ENCODE peak calls at places on chromosomes 6 and 20, in ten cellular contexts. S is fibroblast of the conjunctiva; A is WTC11; G is GDM1; H is activated naive CD8-positive, alpha-beta T cell treated with anti-CD3 and anti-CD28 coated beads, Interleukin-2, amount 50 U/mL, for 16 hours; K is RWPE2; L is posterior cingulate gyrus; Z is Peyer's patch; V is DMS 273 treated with DMSO at 0.1 percent for 48 hours; U is A172. B is an unnamed sample.

GRCh38 chr6:61193771-61194170 is 1092.3 kb downstream of the KHDRBS2 start:
- DNase-seq in L (no peak), Z (no peak), H (no peak), K (no peak), S (no peak), V (no peak), A (no peak), G (no peak), U (no peak), B (no peak)

GRCh38 chr20:58651823-58652605 is 931 bp downstream of the STX16 start:
- DNase-seq in K (peak; percentile 74), U (peak; percentile 70), Z (peak; percentile 84), H (no peak), V (peak; percentile 54), S (peak; percentile 43), G (peak; percentile 75), L (no peak), A (peak; percentile 55), B (peak; percentile 63)

GRCh38 chr6:141301779-141302178 is 830.9 kb upstream of the GJE1 start:
- DNase-seq in S (no peak), H (no peak), L (no peak), V (no peak), A (no peak), U (no peak), G (no peak), K (no peak), Z (no peak), B (no peak)

GRCh38 chr20:6665621-6666345 is 101.7 kb upstream of the BMP2 start:
- DNase-seq in A (no peak), S (no peak), Z (no peak), L (no peak), H (no peak), G (no peak), K (no peak), V (no peak), U (no peak), B (no peak)

GRCh38 chr6:166877349-166877748 is 79.0 kb downstream of the RNASET2 start:
- DNase-seq in L (no peak), K (no peak), G (no peak), H (no peak), V (no peak), A (no peak), S (no peak), Z (no peak), U (no peak), B (no peak)

GRCh38 chr20:33480071-33480470 is 9.8 kb upstream of the CBFA2T2 start:
- DNase-seq in Z (no peak), K (no peak), V (no peak), H (no peak), U (no peak), G (no peak), A (peak; percentile 38), L (no peak), S (no peak), B (no peak)

GRCh38 chr6:53023323-53023722 is 28.2 kb upstream of the GSTA4 start:
- DNase-seq in U (no peak), A (no peak), H (no peak), S (no peak), Z (no peak), G (no peak), K (no peak), L (peak; percentile 57), V (no peak), B (no peak)

GRCh38 chr20:20743511-20744169 is 31.2 kb upstream of the RALGAPA2 start:
- DNase-seq in V (no peak), A (peak; percentile 21), L (peak; percentile 45), G (peak; percentile 47), K (no peak), Z (peak; percentile 57), S (peak; percentile 3), H (no peak), U (no peak), B (peak; percentile 83)

GRCh38 chr6:32149932-32150920 is 1.5 kb downstream of the PRRT1 start:
- DNase-seq in K (no peak), A (peak; percentile 68), S (no peak), U (no peak), Z (no peak), V (no peak), H (no peak), L (no peak), G (no peak), B (no peak)

GRCh38 chr20:20491110-20491783 is 123.3 kb downstream of the INSM1 start:
- DNase-seq in H (no peak), U (no peak), L (no peak), A (no peak), S (no peak), V (no peak), K (no peak), Z (no peak), G (no peak), B (no peak)

GRCh38 chr20:50242863-50243609 is 52.4 kb downstream of the CEBPB start:
- DNase-seq in U (peak; percentile 56), L (peak; percentile 90), K (peak; percentile 97), A (no peak), G (no peak), Z (peak; percentile 60), S (no peak), H (no peak), V (no peak), B (no peak)

GRCh38 chr6:28336284-28337024 is 506 bp upstream of the ZSCAN31 start:
- DNase-seq in S (peak; percentile 6), K (no peak), G (peak; percentile 74), H (no peak), L (no peak), Z (peak; percentile 57), U (peak; percentile 61), A (no peak), V (peak; percentile 46), B (no peak)

GRCh38 chr6:161498359-161498758 is 224.5 kb upstream of the AGPAT4 start:
- DNase-seq in G (no peak), H (no peak), V (peak; percentile 67), Z (no peak), A (peak; percentile 66), U (peak; percentile 57), K (no peak), S (no peak), L (peak; percentile 29), B (no peak)

GRCh38 chr6:27888576-27888975 is 23.6 kb downstream of the OR2B2 start:
- DNase-seq in L (no peak), Z (no peak), G (no peak), V (no peak), K (no peak), U (no peak), H (no peak), A (no peak), S (no peak), B (no peak)

GRCh38 chr20:15930324-15931305 is 642.6 kb downstream of the KIF16B start:
- DNase-seq in K (no peak), A (no peak), Z (no peak), G (no peak), V (no peak), H (no peak), S (peak; percentile 32), L (no peak), U (peak; percentile 47), B (no peak)

GRCh38 chr6:31621991-31622390 is 1.5 kb downstream of the PRRC2A start:
- DNase-seq in A (no peak), G (no peak), L (no peak), S (no peak), U (no peak), K (no peak), H (no peak), V (no peak), Z (no peak), B (no peak)

GRCh38 chr6:16600026-16600425 is 161.2 kb downstream of the ATXN1 start:
- DNase-seq in G (no peak), A (no peak), U (no peak), V (no peak), H (no peak), L (no peak), S (no peak), K (no peak), Z (no peak), B (no peak)

GRCh38 chr6:35363293-35363750 is 21.0 kb downstream of the PPARD start:
- DNase-seq in S (peak; percentile 76), K (no peak), V (no peak), U (no peak), G (no peak), L (no peak), Z (no peak), H (no peak), A (no peak), B (peak; percentile 44)

GRCh38 chr6:8947900-8948299 is 512.6 kb upstream of the SLC35B3 start:
- DNase-seq in A (no peak), L (no peak), Z (no peak), U (no peak), V (no peak), S (no peak), K (no peak), H (no peak), G (no peak), B (no peak)